ENCODE peak calls at places on chromosomes 7 and 10, in nine cellular contexts. X, P, Z, H, R, C, F, A and K are unnamed samples.

GRCh38 chr10:132687181-132687892 is 98.6 kb downstream of the NKX6-2 start:
- DNase-seq in C (no peak), P (peak), Z (no peak), F (no peak), R (no peak), X (peak), H (no peak), A (peak), K (no peak)

GRCh38 chr10:78458983-78459638 is 425.4 kb downstream of the RPS24 start:
- DNase-seq in X (peak), H (peak), C (no peak), F (peak), P (no peak), R (no peak), A (no peak), Z (no peak), K (no peak)

GRCh38 chr7:154783281-154783909 is 219.5 kb downstream of the PAXIP1 start:
- DNase-seq in A (no peak), R (no peak), P (no peak), F (no peak), C (no peak), Z (no peak), H (no peak), X (no peak), K (no peak)

GRCh38 chr7:111409714-111410422 is 152.4 kb downstream of the IMMP2L start:
- DNase-seq in H (no peak), R (no peak), C (no peak), Z (no peak), F (peak), X (no peak), A (no peak), P (no peak), K (no peak)

GRCh38 chr7:104045183-104045582 is 55.7 kb upstream of the RELN start:
- DNase-seq in X (no peak), F (no peak), Z (no peak), A (no peak), P (no peak), R (no peak), C (no peak), H (no peak), K (no peak)

GRCh38 chr10:85926136-85926535 is 440.5 kb downstream of the GRID1 start:
- DNase-seq in F (no peak), C (no peak), Z (no peak), P (no peak), H (no peak), X (no peak), A (no peak), R (no peak), K (no peak)

GRCh38 chr10:131930586-131931330 is 29.9 kb downstream of the PPP2R2D start:
- DNase-seq in P (peak), Z (no peak), F (no peak), X (peak), R (no peak), C (no peak), H (no peak), A (no peak), K (no peak)

GRCh38 chr7:48097511-48098231 is 8.6 kb downstream of the UPP1 start:
- DNase-seq in Z (no peak), A (no peak), P (no peak), R (no peak), H (no peak), F (no peak), X (peak), C (no peak), K (no peak)

GRCh38 chr10:16049050-16049449 is 188.7 kb upstream of the MINDY3 start:
- DNase-seq in A (no peak), F (no peak), H (no peak), R (no peak), X (no peak), P (no peak), C (no peak), Z (no peak), K (no peak)

GRCh38 chr7:43537765-43538403 is 45.0 kb upstream of the STK17A start:
- DNase-seq in A (no peak), P (no peak), H (no peak), C (no peak), X (peak), Z (no peak), R (no peak), F (no peak), K (no peak)

GRCh38 chr10:16945566-16945965 is 128.3 kb upstream of the RSU1 start:
- DNase-seq in P (no peak), R (no peak), A (no peak), H (no peak), C (no peak), X (no peak), Z (no peak), F (peak), K (no peak)

GRCh38 chr10:53403688-53404087 is 631.1 kb upstream of the MBL2 start:
- DNase-seq in F (no peak), C (no peak), H (no peak), Z (no peak), A (no peak), R (no peak), P (peak), X (no peak), K (no peak)

GRCh38 chr7:70306173-70306572 is 707.9 kb downstream of the AUTS2 start:
- DNase-seq in C (no peak), P (no peak), X (no peak), R (no peak), F (no peak), Z (no peak), A (no peak), H (no peak), K (no peak)

GRCh38 chr7:24713039-24713793 is 44.0 kb downstream of the GSDME start:
- DNase-seq in R (no peak), C (no peak), X (peak), A (no peak), F (no peak), P (no peak), H (no peak), Z (no peak), K (no peak)

GRCh38 chr10:11707936-11708335 is 34.2 kb upstream of the ECHDC3 start:
- DNase-seq in P (no peak), H (no peak), F (no peak), R (no peak), A (no peak), X (no peak), Z (no peak), C (no peak), K (no peak)

GRCh38 chr7:55247466-55247865 is 117.7 kb upstream of the LANCL2 start:
- DNase-seq in Z (no peak), X (no peak), P (no peak), C (no peak), H (no peak), R (no peak), A (no peak), F (peak), K (no peak)

GRCh38 chr7:130393095-130393494 is 12.8 kb downstream of the CPA1 start:
- DNase-seq in P (no peak), C (no peak), F (peak), X (no peak), H (no peak), Z (no peak), R (no peak), A (no peak), K (no peak)

GRCh38 chr7:159095979-159096411 is 48.7 kb downstream of the VIPR2 start:
- DNase-seq in H (no peak), Z (no peak), X (peak), A (no peak), C (no peak), R (no peak), F (no peak), P (peak), K (no peak)

GRCh38 chr10:68327889-68328786 is 3.7 kb upstream of the HNRNPH3 start:
- DNase-seq in A (no peak), Z (no peak), H (peak), X (no peak), C (no peak), R (peak), P (no peak), F (peak), K (no peak)

GRCh38 chr7:120926943-120927346 is 23.6 kb upstream of the ING3 start:
- DNase-seq in A (no peak), Z (no peak), H (no peak), C (no peak), X (peak), P (no peak), F (no peak), R (no peak), K (no peak)

GRCh38 chr7:6026011-6026819 is 5.0 kb upstream of the ANKRD61 start:
- DNase-seq in F (peak), X (peak), A (peak), H (peak), P (peak), C (no peak), R (peak), Z (peak), K (peak)

GRCh38 chr10:110850990-110851389 is 20.7 kb upstream of the PDCD4 start:
- DNase-seq in H (no peak), A (no peak), P (no peak), C (no peak), Z (no peak), X (peak), R (no peak), F (no peak), K (no peak)

GRCh38 chr7:143936087-143937009 is 1.3 kb downstream of the OR2F2 start:
- DNase-seq in R (no peak), A (no peak), H (no peak), F (peak), X (no peak), C (no peak), Z (no peak), P (no peak), K (no peak)

GRCh38 chr7:94907420-94908203 is at the start of gene PPP1R9A:
- DNase-seq in H (peak), A (peak), Z (no peak), F (no peak), C (peak), R (peak), P (peak), X (peak), K (peak)

GRCh38 chr7:29442146-29442545 is 121.5 kb upstream of the PRR15 start:
- DNase-seq in A (no peak), F (no peak), C (no peak), X (peak), Z (no peak), H (no peak), P (no peak), R (no peak), K (no peak)

GRCh38 chr7:25862254-25862992 is 289.6 kb upstream of the NFE2L3 start:
- DNase-seq in C (peak), A (peak), H (peak), X (peak), Z (no peak), P (peak), R (peak), F (peak), K (peak)

GRCh38 chr7:24307294-24307693 is 23.3 kb downstream of the NPY start:
- DNase-seq in H (no peak), X (no peak), R (no peak), Z (no peak), P (no peak), A (no peak), F (no peak), C (no peak), K (no peak)

GRCh38 chr7:24911213-24911603 is 68.8 kb downstream of the OSBPL3 start:
- DNase-seq in Z (no peak), X (no peak), F (no peak), R (no peak), P (no peak), C (no peak), H (no peak), A (no peak), K (no peak)

GRCh38 chr7:11557627-11558026 is 274.4 kb downstream of the THSD7A start:
- DNase-seq in P (no peak), A (peak), R (peak), C (no peak), F (no peak), H (no peak), X (peak), Z (no peak), K (peak)

GRCh38 chr10:77587424-77587806 is 50.2 kb downstream of the KCNMA1 start:
- DNase-seq in C (no peak), F (no peak), A (no peak), P (no peak), H (no peak), Z (no peak), R (no peak), X (no peak), K (no peak)

GRCh38 chr10:63711866-63712716 is 190.9 kb downstream of the REEP3 start:
- DNase-seq in F (peak), A (no peak), P (peak), H (peak), R (no peak), C (no peak), Z (peak), X (no peak), K (no peak)

GRCh38 chr10:67612577-67613537 is 83.1 kb downstream of the CTNNA3 start:
- DNase-seq in X (no peak), C (no peak), H (no peak), Z (no peak), P (no peak), F (peak), A (no peak), R (peak), K (no peak)

GRCh38 chr7:1152492-1152891 is 7.5 kb downstream of the ZFAND2A start:
- DNase-seq in R (no peak), F (no peak), A (no peak), Z (no peak), P (no peak), H (no peak), X (no peak), C (no peak), K (no peak)

GRCh38 chr10:34705563-34705962 is 109.5 kb downstream of the PARD3 start:
- DNase-seq in P (no peak), R (no peak), F (no peak), C (no peak), H (no peak), Z (no peak), A (no peak), X (peak), K (no peak)

GRCh38 chr7:132108553-132108952 is 467.7 kb downstream of the PLXNA4 start:
- DNase-seq in P (no peak), H (no peak), Z (no peak), A (no peak), X (no peak), F (no peak), C (no peak), R (no peak), K (no peak)

DNA sequence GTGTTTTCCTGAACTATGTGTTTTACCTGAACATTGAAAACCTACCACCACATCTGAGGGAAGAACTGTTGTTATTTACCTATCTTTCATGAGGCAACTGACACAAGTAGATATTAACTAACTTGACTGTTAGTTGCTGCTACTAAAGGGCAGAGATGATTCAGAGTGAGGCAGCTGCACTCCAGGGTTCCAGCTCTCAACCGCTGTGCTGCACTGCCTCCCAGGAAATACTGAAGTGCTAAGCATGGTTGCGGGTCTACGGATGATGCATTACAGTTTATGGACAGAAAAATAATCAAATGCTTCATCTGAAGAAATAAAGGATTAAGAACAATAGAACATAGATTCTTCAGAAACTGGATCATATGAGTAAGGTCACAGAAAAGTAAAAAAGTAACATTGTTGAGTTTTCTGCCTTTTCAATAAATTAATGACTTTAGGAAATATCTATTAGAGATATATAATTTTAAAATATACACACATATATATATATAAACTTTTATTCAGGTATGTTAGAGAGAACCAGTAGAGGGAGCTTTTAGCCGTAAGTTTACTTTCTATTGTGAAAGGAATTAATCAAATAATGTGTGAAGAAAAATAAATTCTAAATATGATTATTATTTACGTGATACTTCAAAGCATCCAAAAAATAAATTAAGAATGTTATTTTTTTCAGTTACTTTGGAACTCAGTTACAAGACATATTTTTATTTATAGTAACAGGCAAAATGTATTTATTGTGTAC is 620.0 kb downstream of the CNTNAP2 start:
- DNase-seq in P (no peak), A (no peak), F (no peak), X (peak), R (no peak), H (no peak), C (no peak), Z (no peak), K (no peak)
- TF ChIP-seq CTCF in P (no peak), A (no peak), F (peak), X (peak), R (no peak), H (no peak), C (peak), Z (no peak), K (no peak)

GRCh38 chr7:20343211-20343610 is 12.5 kb downstream of the ITGB8 start:
- DNase-seq in P (no peak), F (no peak), A (peak), X (peak), C (no peak), H (no peak), R (no peak), Z (no peak), K (peak)
- TF ChIP-seq CTCF in P (no peak), F (no peak), A (no peak), X (peak), C (peak), H (no peak), R (no peak), Z (no peak), K (peak)

DNA sequence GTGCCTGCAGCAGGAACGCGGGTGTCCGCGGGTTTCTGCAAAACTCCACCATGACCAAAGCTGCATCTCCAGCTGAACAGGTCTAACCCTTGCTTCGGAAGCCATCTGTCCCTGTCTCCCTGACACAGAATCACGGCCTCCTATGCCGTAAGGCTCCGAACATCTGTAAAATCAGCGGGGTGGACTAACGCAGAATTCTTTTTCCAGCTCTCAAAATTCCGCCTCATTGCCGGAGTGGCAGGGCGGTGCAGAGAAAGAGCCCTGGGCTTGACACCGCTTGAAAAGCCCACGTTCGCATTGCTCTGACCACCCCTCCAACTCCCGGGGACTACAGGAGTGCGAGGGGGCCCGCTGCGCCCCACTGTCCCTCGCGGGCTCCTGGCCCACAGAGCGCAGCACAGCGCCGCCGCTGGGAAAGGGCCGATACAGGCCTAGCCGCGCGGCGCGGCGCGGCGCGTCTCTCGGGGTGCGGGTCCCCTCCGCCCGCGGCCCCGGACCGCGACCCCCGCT is 409 bp downstream of the DNMBP start:
- DNase-seq in Z (no peak), X (no peak), A (no peak), R (no peak), P (peak), F (no peak), C (no peak), H (peak), K (no peak)
- TF ChIP-seq CTCF in Z (no peak), X (peak), A (no peak), R (peak), P (peak), F (no peak), C (peak), H (no peak), K (no peak)

GRCh38 chr10:123995461-123996131 is 97.8 kb downstream of the CHST15 start:
- DNase-seq in H (peak), F (peak), C (no peak), Z (no peak), P (peak), X (peak), A (peak), R (peak), K (peak)
- TF ChIP-seq CTCF in H (peak), F (peak), C (peak), Z (no peak), P (peak), X (peak), A (no peak), R (peak), K (no peak)

GRCh38 chr10:21532694-21533576 is 1.1 kb upstream of the MLLT10 start:
- DNase-seq in H (no peak), Z (no peak), X (no peak), F (no peak), A (no peak), R (no peak), P (no peak), C (no peak), K (no peak)
- TF ChIP-seq CTCF in H (no peak), Z (no peak), X (no peak), F (no peak), A (no peak), R (no peak), P (no peak), C (no peak), K (no peak)

GRCh38 chr7:21550821-21551531 is 8.1 kb downstream of the DNAH11 start:
- DNase-seq in R (no peak), C (no peak), F (no peak), Z (no peak), X (peak), A (peak), H (no peak), P (no peak), K (no peak)
- TF ChIP-seq CTCF in R (peak), C (no peak), F (no peak), Z (no peak), X (peak), A (no peak), H (no peak), P (no peak), K (no peak)

DNA sequence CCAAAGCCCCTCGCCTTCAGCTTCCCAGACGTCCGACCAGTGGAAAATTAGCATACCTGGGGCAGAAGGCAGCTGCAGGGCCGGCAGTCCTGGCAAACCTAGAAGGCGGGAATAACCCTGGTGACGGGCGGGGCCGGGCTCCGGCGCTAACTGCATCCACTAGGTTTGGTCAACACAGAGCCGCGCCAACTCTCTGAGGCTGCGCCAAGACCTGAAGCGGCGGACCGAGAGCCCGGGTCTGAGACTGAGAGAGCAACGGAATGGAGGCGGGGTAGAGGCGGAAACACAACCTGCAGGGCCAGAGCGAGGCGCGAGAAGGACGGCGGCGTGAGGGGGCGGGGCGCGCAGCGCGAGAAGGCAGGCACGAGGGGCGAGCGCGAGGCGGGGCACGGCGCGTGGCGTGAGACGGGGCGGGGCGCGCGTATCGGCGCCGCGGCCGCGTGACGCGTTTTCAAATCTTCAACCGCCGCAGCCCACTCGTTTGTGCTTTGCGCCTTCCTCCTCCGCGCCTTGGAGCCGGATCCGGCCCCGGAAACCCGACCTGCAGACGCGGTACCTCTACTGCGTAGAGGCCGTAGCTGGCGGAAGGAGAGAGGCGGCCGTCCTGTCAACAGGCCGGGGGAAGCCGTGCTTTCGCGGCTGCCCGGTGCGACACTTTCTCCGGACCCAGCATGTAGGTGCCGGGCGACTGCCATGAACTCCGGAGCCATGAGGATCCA is at the start of the genes DBF4 and SLC25A40:
- DNase-seq in X (peak), A (peak), Z (peak), P (peak), F (peak), R (peak), H (peak), C (peak), K (peak)
- TF ChIP-seq CTCF in X (no peak), A (no peak), Z (no peak), P (no peak), F (no peak), R (no peak), H (no peak), C (peak), K (no peak)